ENCODE peak calls at places on chromosomes 1 and 21, in five cellular contexts. W is AG04450, D is hepatocyte, V is astrocyte, C is transverse colon. A is an unnamed sample.

GRCh38 chr21:32545948-32546441 is 39.3 kb downstream of the TCP10L start:
- DNase-seq in V (peak), W (no peak), C (no peak), D (no peak), A (no peak)

GRCh38 chr1:234452566-234452965 is 26.4 kb downstream of the TARBP1 start:
- DNase-seq in W (no peak), D (no peak), V (peak), C (no peak), A (no peak)

GRCh38 chr1:158002630-158003408 is 9.4 kb downstream of the KIRREL1 start:
- DNase-seq in W (no peak), D (no peak), V (no peak), C (no peak), A (no peak)

GRCh38 chr1:30335997-30336390 is 387.4 kb downstream of the MATN1 start:
- DNase-seq in D (no peak), V (no peak), C (no peak), W (no peak), A (no peak)

GRCh38 chr1:4407851-4408250 is 246.6 kb upstream of the AJAP1 start:
- DNase-seq in C (no peak), D (no peak), V (no peak), W (no peak), A (no peak)

GRCh38 chr1:43834280-43835140 is 99.1 kb upstream of the ARTN start:
- DNase-seq in V (peak), D (no peak), C (no peak), W (no peak), A (no peak)

GRCh38 chr1:230005040-230005439 is 62.0 kb upstream of the GALNT2 start:
- DNase-seq in D (no peak), W (no peak), C (no peak), V (no peak), A (no peak)

GRCh38 chr1:26289158-26290059 is 9.5 kb downstream of the SH3BGRL3 start:
- DNase-seq in D (no peak), W (no peak), V (no peak), C (peak), A (no peak)

GRCh38 chr1:87292684-87293493 is 35.8 kb upstream of the LMO4 start:
- DNase-seq in C (peak), D (peak), V (peak), W (peak), A (peak)

GRCh38 chr1:13950637-13951036 is 250.6 kb downstream of the PRDM2 start:
- DNase-seq in V (no peak), W (no peak), D (no peak), C (no peak), A (no peak)

GRCh38 chr1:234683856-234684632 is 74.1 kb upstream of the IRF2BP2 start:
- DNase-seq in W (no peak), V (peak), C (peak), D (peak), A (peak)

GRCh38 chr1:51336004-51336403 is 5.6 kb upstream of the TTC39A start:
- DNase-seq in W (no peak), C (no peak), D (peak), V (no peak), A (no peak)

GRCh38 chr1:177915641-177916040 is 54.2 kb downstream of the SEC16B start:
- DNase-seq in W (no peak), V (no peak), C (no peak), D (no peak), A (peak)

GRCh38 chr1:77513839-77514763 is 168.4 kb downstream of the ZZZ3 start:
- DNase-seq in W (peak), C (no peak), D (no peak), V (peak), A (no peak)

GRCh38 chr1:228465571-228466146 is 21.5 kb upstream of the RNF187 start:
- DNase-seq in D (no peak), V (no peak), W (no peak), C (no peak), A (no peak)
- TF ChIP-seq CTCF in D (no peak), V (no peak), W (no peak), C (no peak), A (no peak)

GRCh38 chr1:27567931-27568246 is 36.1 kb downstream of the AHDC1 start:
- DNase-seq in C (no peak), D (peak), V (no peak), W (no peak), A (no peak)
- H3K27ac ChIP-seq in C (peak), D (peak), V (no peak), W (no peak), A (peak)

DNA sequence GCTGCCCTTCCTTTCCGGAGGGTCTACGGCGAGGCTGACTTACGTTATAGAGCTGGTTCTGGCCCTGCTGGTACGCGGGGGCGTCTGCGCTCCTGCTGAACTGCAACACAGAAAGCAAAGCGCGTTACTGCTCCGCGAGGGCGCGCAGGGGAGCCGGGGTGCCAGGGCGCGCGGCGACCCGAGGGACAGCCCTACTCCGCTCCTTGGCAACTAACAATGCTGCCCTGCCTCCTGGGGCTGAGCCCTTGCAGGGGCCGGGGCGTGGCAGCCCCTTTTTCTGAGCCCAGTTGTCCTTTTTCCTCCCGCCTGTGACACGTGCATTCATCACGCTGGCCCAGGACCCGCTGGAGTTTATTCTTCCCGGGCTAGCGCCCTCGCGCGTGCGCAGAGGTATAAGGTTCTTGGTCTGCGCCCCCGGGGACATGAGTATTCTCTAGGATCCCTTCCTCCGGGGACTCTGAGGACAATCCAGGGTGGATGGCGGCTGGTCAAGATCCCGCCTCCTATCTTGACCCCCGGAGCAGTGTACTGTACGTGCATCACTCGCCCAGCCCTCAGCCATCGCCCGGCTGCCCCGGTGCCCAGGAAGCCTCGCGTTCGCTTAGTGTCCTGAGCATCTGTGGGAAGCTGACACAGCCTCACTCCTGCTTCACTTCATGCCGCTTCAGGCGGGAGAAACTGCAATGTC is 78.9 kb downstream of the CD247 start:
- DNase-seq in V (peak), W (no peak), D (peak), C (no peak), A (peak)
- TF ChIP-seq CTCF in V (no peak), W (peak), D (peak), C (no peak), A (peak)

DNA sequence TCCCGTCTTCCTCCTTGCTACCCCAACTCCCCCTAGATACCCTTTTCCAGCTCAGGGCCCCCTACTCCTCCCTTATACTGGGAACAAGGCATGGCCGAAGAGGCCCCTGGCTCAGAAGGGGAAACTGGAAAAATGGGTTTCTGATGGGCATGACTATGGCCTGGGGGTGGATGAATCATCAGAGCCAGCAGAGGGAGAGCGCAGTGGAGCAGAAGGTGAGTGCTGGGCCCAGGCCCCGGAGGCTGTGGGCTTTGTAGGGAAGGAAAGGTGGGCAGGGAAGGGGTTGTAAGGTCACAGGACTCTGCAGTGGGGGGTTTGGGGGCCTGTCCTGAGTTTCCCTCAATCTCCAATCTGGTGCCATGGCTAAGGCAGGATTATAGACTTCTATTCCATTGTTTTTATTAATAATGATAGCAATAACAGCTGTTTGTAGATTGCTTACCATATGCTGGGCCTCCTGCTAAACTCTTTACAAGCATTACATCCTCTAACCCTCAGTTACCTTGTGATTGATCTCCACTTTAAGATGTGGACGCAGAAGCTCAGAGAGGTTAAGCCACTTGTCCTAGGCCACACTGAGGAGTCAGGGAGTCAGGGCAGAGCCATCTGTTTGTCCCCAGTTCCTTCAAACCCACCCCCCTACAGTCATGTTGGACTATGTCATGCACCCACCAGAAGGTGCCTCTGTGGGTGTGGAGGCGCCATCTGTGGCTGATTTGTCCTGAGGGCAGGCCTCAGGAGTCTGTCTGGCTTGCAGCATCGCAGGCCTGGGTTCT is 36.2 kb upstream of the ZNF362 start:
- DNase-seq in W (no peak), D (peak), C (no peak), V (peak), A (peak)
- H3K27ac ChIP-seq in W (no peak), D (no peak), C (no peak), V (no peak), A (peak)

DNA sequence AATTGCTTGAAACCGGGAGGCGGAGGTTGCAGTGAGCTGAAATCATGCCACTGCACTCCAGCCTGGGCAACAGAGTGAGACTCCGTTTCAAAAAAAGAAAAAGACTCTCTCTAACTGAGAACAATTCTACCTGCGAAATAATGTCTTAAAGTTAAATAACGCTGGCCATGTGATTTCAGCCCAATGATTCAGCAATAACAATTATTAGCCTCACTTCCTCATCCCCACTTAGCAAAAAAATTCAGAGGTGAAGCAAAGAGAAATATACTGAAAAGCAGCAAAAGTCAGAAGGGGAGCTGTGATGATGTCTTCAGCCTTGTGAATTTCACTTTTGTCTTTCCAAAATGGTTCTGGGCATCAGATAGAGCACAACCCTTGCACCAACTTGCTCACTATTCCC is 79.9 kb upstream of the IPO9 start:
- DNase-seq in V (no peak), D (no peak), C (no peak), W (no peak), A (no peak)
- TF ChIP-seq CTCF in V (no peak), D (no peak), C (no peak), W (no peak), A (no peak)

GRCh38 chr1:214441119-214441518 is 110.3 kb downstream of the PTPN14 start:
- DNase-seq in W (no peak), C (no peak), V (peak), D (no peak), A (no peak)

GRCh38 chr1:214440219-214440965 is 111.0 kb downstream of the PTPN14 start:
- DNase-seq in W (no peak), D (no peak), V (no peak), C (no peak), A (peak)

GRCh38 chr1:214439352-214440119 is 111.9 kb downstream of the PTPN14 start:
- DNase-seq in V (peak), W (peak), D (peak), C (peak), A (peak)

GRCh38 chr1:214438059-214438458 is 113.3 kb downstream of the PTPN14 start:
- DNase-seq in D (no peak), V (no peak), W (no peak), C (no peak), A (no peak)

DNA sequence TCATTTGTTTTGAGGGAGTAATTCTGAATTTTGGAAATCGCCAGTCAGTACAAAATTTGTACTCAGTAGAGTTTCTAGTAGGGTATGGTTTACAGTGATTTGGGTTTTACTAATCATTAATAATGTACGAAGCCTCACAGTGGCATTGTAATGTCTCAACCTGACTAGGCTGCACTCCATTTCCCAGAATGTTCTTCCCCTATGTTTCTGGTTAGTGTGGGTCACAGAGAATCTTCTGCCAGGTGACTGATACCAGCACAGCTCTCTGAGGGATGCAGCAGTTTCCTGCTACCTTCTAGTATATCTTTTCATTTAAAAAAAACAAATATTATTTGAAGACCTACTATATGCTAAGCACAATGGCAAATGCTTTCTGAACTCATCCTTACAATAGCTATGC is 112.9 kb downstream of the PTPN14 start:
- DNase-seq in D (no peak), W (no peak), C (no peak), V (no peak), A (no peak)
- H3K27ac ChIP-seq in D (peak), W (peak), C (no peak), V (no peak), A (peak)

GRCh38 chr1:22830131-22830566 is 119.5 kb downstream of the EPHB2 start:
- DNase-seq in W (no peak), D (no peak), C (no peak), V (no peak), A (peak)
- TF ChIP-seq CTCF in W (peak), D (no peak), C (no peak), V (no peak), A (no peak)

DNA sequence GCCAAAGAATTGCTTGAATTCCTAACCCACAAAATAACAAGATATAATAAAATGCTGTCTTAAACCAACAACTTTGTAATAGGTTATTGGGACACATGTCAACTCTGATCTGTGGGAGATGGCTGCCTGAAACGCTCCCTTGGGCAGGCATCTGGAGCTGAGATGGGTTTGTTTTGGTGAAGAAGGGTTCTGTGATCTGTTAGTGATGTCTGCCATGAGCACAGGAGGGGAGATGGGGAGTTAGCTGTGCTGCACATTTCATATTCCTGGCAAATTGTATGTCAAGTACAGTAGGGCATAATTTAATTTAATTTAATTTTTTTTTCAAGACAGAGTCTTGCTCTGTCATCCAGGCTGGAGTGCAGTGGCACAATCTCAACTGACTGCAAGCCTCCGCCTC is 34.2 kb upstream of the IFNLR1 start:
- DNase-seq in C (no peak), W (no peak), D (no peak), V (no peak), A (no peak)
- H3K27ac ChIP-seq in C (no peak), W (no peak), D (no peak), V (no peak), A (no peak)